ENCODE peak calls at places on chromosomes 2 and 18, in eight cellular contexts. One of them, this sample, is unnamed.

GRCh38 chr18:3048121-3048520 is 35.2 kb upstream of the LPIN2 start:
- DNase-seq in neural crest cell: no peak
- DNase-seq in tibial nerve: no peak
- DNase-seq in fibroblast of pulmonary artery: no peak
- DNase-seq in astrocyte of the cerebellum: no peak
- DNase-seq in K562: no peak
- DNase-seq in ovary: no peak
- DNase-seq in bronchial epithelial cell: no peak
- DNase-seq in this sample: no peak

GRCh38 chr18:51437280-51438271 is 240.1 kb upstream of the MEX3C start:
- DNase-seq in neural crest cell: no peak
- DNase-seq in tibial nerve: no peak
- DNase-seq in fibroblast of pulmonary artery: peak
- DNase-seq in astrocyte of the cerebellum: no peak
- DNase-seq in K562: no peak
- DNase-seq in ovary: no peak
- DNase-seq in bronchial epithelial cell: peak
- DNase-seq in this sample: no peak

GRCh38 chr2:235699576-235699975 is 205.7 kb downstream of the AGAP1 start:
- DNase-seq in neural crest cell: no peak
- DNase-seq in tibial nerve: no peak
- DNase-seq in fibroblast of pulmonary artery: no peak
- DNase-seq in astrocyte of the cerebellum: no peak
- DNase-seq in K562: no peak
- DNase-seq in ovary: no peak
- DNase-seq in bronchial epithelial cell: no peak
- DNase-seq in this sample: no peak

GRCh38 chr2:219362072-219362471 is 25.6 kb downstream of the DNPEP start:
- DNase-seq in neural crest cell: no peak
- DNase-seq in tibial nerve: no peak
- DNase-seq in fibroblast of pulmonary artery: no peak
- DNase-seq in astrocyte of the cerebellum: no peak
- DNase-seq in K562: no peak
- DNase-seq in ovary: no peak
- DNase-seq in bronchial epithelial cell: no peak
- DNase-seq in this sample: no peak

GRCh38 chr2:120375251-120376020 is 29.5 kb downstream of the INHBB start:
- DNase-seq in neural crest cell: no peak
- DNase-seq in tibial nerve: no peak
- DNase-seq in fibroblast of pulmonary artery: no peak
- DNase-seq in astrocyte of the cerebellum: no peak
- DNase-seq in K562: no peak
- DNase-seq in ovary: no peak
- DNase-seq in bronchial epithelial cell: no peak
- DNase-seq in this sample: no peak

GRCh38 chr2:26396734-26397298 is 4.9 kb upstream of the DRC1 start:
- DNase-seq in neural crest cell: no peak
- DNase-seq in tibial nerve: no peak
- DNase-seq in fibroblast of pulmonary artery: no peak
- DNase-seq in astrocyte of the cerebellum: no peak
- DNase-seq in K562: peak
- DNase-seq in ovary: no peak
- DNase-seq in bronchial epithelial cell: no peak
- DNase-seq in this sample: no peak

GRCh38 chr2:188314314-188315054 is 22.8 kb downstream of the GULP1 start:
- DNase-seq in neural crest cell: no peak
- DNase-seq in tibial nerve: no peak
- DNase-seq in fibroblast of pulmonary artery: peak
- DNase-seq in astrocyte of the cerebellum: no peak
- DNase-seq in K562: no peak
- DNase-seq in ovary: no peak
- DNase-seq in bronchial epithelial cell: no peak
- DNase-seq in this sample: no peak

GRCh38 chr18:7520200-7520780 is 46.8 kb upstream of the PTPRM start:
- DNase-seq in neural crest cell: no peak
- DNase-seq in tibial nerve: no peak
- DNase-seq in fibroblast of pulmonary artery: no peak
- DNase-seq in astrocyte of the cerebellum: no peak
- DNase-seq in K562: no peak
- DNase-seq in ovary: no peak
- DNase-seq in bronchial epithelial cell: no peak
- DNase-seq in this sample: no peak

GRCh38 chr2:205133544-205133943 is 548.8 kb upstream of the NRP2 start:
- DNase-seq in neural crest cell: no peak
- DNase-seq in tibial nerve: peak
- DNase-seq in fibroblast of pulmonary artery: peak
- DNase-seq in astrocyte of the cerebellum: no peak
- DNase-seq in K562: no peak
- DNase-seq in ovary: peak
- DNase-seq in bronchial epithelial cell: no peak
- DNase-seq in this sample: no peak

GRCh38 chr2:39183673-39184072 is 60.1 kb downstream of the CDKL4 start:
- DNase-seq in neural crest cell: no peak
- DNase-seq in tibial nerve: no peak
- DNase-seq in fibroblast of pulmonary artery: no peak
- DNase-seq in astrocyte of the cerebellum: no peak
- DNase-seq in K562: no peak
- DNase-seq in ovary: no peak
- DNase-seq in bronchial epithelial cell: no peak
- DNase-seq in this sample: no peak

GRCh38 chr2:133862400-133862977 is 294.2 kb upstream of the NCKAP5 start:
- DNase-seq in neural crest cell: no peak
- DNase-seq in tibial nerve: no peak
- DNase-seq in fibroblast of pulmonary artery: no peak
- DNase-seq in astrocyte of the cerebellum: no peak
- DNase-seq in K562: no peak
- DNase-seq in ovary: no peak
- DNase-seq in bronchial epithelial cell: no peak
- DNase-seq in this sample: no peak

GRCh38 chr18:32424696-32425095 is 46.0 kb downstream of the GAREM1 start:
- DNase-seq in neural crest cell: no peak
- DNase-seq in tibial nerve: no peak
- DNase-seq in fibroblast of pulmonary artery: peak
- DNase-seq in astrocyte of the cerebellum: no peak
- DNase-seq in K562: no peak
- DNase-seq in ovary: peak
- DNase-seq in bronchial epithelial cell: no peak
- DNase-seq in this sample: no peak

GRCh38 chr18:58520964-58521363 is 107.9 kb downstream of the ALPK2 start:
- DNase-seq in neural crest cell: no peak
- DNase-seq in tibial nerve: no peak
- DNase-seq in fibroblast of pulmonary artery: no peak
- DNase-seq in astrocyte of the cerebellum: no peak
- DNase-seq in K562: peak
- DNase-seq in ovary: no peak
- DNase-seq in bronchial epithelial cell: peak
- DNase-seq in this sample: no peak

GRCh38 chr2:133843551-133843950 is 275.3 kb upstream of the NCKAP5 start:
- DNase-seq in neural crest cell: no peak
- DNase-seq in tibial nerve: no peak
- DNase-seq in fibroblast of pulmonary artery: no peak
- DNase-seq in astrocyte of the cerebellum: no peak
- DNase-seq in K562: no peak
- DNase-seq in ovary: no peak
- DNase-seq in bronchial epithelial cell: peak
- DNase-seq in this sample: no peak

GRCh38 chr2:118665784-118666529 is 181.5 kb downstream of the EN1 start:
- DNase-seq in neural crest cell: no peak
- DNase-seq in tibial nerve: no peak
- DNase-seq in fibroblast of pulmonary artery: no peak
- DNase-seq in astrocyte of the cerebellum: no peak
- DNase-seq in K562: peak
- DNase-seq in ovary: no peak
- DNase-seq in bronchial epithelial cell: no peak
- DNase-seq in this sample: no peak

GRCh38 chr2:144430722-144431163 is 89.2 kb downstream of the ZEB2 start:
- DNase-seq in neural crest cell: no peak
- DNase-seq in tibial nerve: no peak
- DNase-seq in fibroblast of pulmonary artery: peak
- DNase-seq in astrocyte of the cerebellum: no peak
- DNase-seq in K562: no peak
- DNase-seq in ovary: peak
- DNase-seq in bronchial epithelial cell: no peak
- DNase-seq in this sample: no peak

GRCh38 chr2:111710613-111711012 is 173.4 kb downstream of the ANAPC1 start:
- DNase-seq in neural crest cell: no peak
- DNase-seq in tibial nerve: no peak
- DNase-seq in fibroblast of pulmonary artery: no peak
- DNase-seq in astrocyte of the cerebellum: no peak
- DNase-seq in K562: no peak
- DNase-seq in ovary: no peak
- DNase-seq in bronchial epithelial cell: no peak
- DNase-seq in this sample: no peak

GRCh38 chr18:48735070-48735676 is 196.3 kb downstream of the CTIF start:
- DNase-seq in neural crest cell: no peak
- DNase-seq in tibial nerve: no peak
- DNase-seq in fibroblast of pulmonary artery: no peak
- DNase-seq in astrocyte of the cerebellum: no peak
- DNase-seq in K562: no peak
- DNase-seq in ovary: no peak
- DNase-seq in bronchial epithelial cell: peak
- DNase-seq in this sample: no peak

GRCh38 chr2:8475349-8476045 is 206.4 kb upstream of the ID2 start:
- DNase-seq in neural crest cell: no peak
- DNase-seq in tibial nerve: no peak
- DNase-seq in fibroblast of pulmonary artery: no peak
- DNase-seq in astrocyte of the cerebellum: no peak
- DNase-seq in K562: no peak
- DNase-seq in ovary: no peak
- DNase-seq in bronchial epithelial cell: peak
- DNase-seq in this sample: no peak

GRCh38 chr2:196413821-196414274 is 225.7 kb upstream of the CCDC150 start:
- DNase-seq in neural crest cell: no peak
- DNase-seq in tibial nerve: no peak
- DNase-seq in fibroblast of pulmonary artery: peak
- DNase-seq in astrocyte of the cerebellum: no peak
- DNase-seq in K562: no peak
- DNase-seq in ovary: no peak
- DNase-seq in bronchial epithelial cell: peak
- DNase-seq in this sample: no peak

GRCh38 chr2:127324635-127325034 is 30.7 kb upstream of the ERCC3 start:
- DNase-seq in neural crest cell: no peak
- DNase-seq in tibial nerve: no peak
- DNase-seq in fibroblast of pulmonary artery: peak
- DNase-seq in astrocyte of the cerebellum: peak
- DNase-seq in K562: peak
- DNase-seq in ovary: peak
- DNase-seq in bronchial epithelial cell: peak
- DNase-seq in this sample: no peak

GRCh38 chr2:179991344-179991743 is 15.8 kb downstream of the CWC22 start:
- DNase-seq in neural crest cell: no peak
- DNase-seq in tibial nerve: no peak
- DNase-seq in fibroblast of pulmonary artery: peak
- DNase-seq in astrocyte of the cerebellum: no peak
- DNase-seq in K562: peak
- DNase-seq in ovary: no peak
- DNase-seq in bronchial epithelial cell: no peak
- DNase-seq in this sample: no peak
- TF ChIP-seq CTCF in neural crest cell: no peak
- TF ChIP-seq CTCF in tibial nerve: no peak
- TF ChIP-seq CTCF in fibroblast of pulmonary artery: peak
- TF ChIP-seq CTCF in astrocyte of the cerebellum: peak
- TF ChIP-seq CTCF in K562: peak
- TF ChIP-seq CTCF in ovary: no peak
- TF ChIP-seq CTCF in bronchial epithelial cell: peak
- TF ChIP-seq CTCF in this sample: no peak

DNA sequence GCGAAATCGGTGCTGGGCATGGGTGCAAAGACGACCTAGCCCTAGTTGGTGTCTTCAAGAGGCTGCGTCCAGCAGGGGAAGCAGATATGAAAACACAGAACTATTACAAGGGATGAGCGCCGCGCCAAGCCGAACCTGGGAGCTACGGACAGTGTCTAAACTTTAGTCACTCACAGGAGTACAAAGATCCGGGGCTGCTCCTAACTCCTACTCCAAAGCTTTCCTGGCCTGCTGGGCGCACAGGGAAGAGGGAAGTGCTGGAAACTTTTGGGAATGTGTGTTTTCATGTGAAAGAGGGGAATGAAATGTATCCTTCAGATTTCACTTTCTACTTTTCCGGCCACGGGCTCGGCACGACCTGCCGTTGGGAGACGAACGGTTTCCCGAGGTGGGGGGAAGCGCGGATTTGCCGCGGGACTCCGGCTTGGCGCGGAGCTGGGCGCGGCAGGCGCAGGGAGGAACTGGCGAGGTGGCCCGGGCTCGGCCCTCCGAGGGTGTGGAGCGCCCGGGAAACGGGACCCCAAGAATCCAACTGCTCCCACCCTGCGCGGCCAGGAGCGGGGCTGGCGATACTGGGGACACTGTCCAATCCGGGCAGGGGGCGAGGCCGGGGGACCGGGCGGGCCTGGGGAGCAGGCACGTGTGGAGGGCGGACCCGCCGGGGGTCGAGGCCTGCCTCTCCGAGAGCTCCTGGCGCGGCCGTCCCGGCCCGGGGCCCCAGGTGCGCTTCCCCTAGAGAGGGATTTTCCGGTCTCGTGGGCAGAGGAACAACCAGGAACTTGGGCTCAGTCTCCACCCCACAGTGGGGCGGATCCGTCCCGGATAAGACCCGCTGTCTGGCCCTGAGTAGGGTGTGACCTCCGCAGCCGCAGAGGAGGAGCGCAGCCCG is at the start of gene ANXA4:
- DNase-seq in neural crest cell: peak
- DNase-seq in tibial nerve: peak
- DNase-seq in fibroblast of pulmonary artery: peak
- DNase-seq in astrocyte of the cerebellum: peak
- DNase-seq in K562: peak
- DNase-seq in ovary: peak
- DNase-seq in bronchial epithelial cell: peak
- DNase-seq in this sample: peak
- TF ChIP-seq CTCF in neural crest cell: peak
- TF ChIP-seq CTCF in tibial nerve: peak
- TF ChIP-seq CTCF in fibroblast of pulmonary artery: peak
- TF ChIP-seq CTCF in astrocyte of the cerebellum: peak
- TF ChIP-seq CTCF in K562: no peak
- TF ChIP-seq CTCF in ovary: peak
- TF ChIP-seq CTCF in bronchial epithelial cell: peak
- TF ChIP-seq CTCF in this sample: no peak

GRCh38 chr2:171210216-171210863 is 49.6 kb upstream of the TLK1 start:
- DNase-seq in neural crest cell: no peak
- DNase-seq in tibial nerve: no peak
- DNase-seq in fibroblast of pulmonary artery: no peak
- DNase-seq in astrocyte of the cerebellum: no peak
- DNase-seq in K562: no peak
- DNase-seq in ovary: no peak
- DNase-seq in bronchial epithelial cell: no peak
- DNase-seq in this sample: no peak
- TF ChIP-seq CTCF in neural crest cell: no peak
- TF ChIP-seq CTCF in tibial nerve: no peak
- TF ChIP-seq CTCF in fibroblast of pulmonary artery: no peak
- TF ChIP-seq CTCF in astrocyte of the cerebellum: no peak
- TF ChIP-seq CTCF in K562: no peak
- TF ChIP-seq CTCF in ovary: no peak
- TF ChIP-seq CTCF in bronchial epithelial cell: no peak
- TF ChIP-seq CTCF in this sample: no peak

DNA sequence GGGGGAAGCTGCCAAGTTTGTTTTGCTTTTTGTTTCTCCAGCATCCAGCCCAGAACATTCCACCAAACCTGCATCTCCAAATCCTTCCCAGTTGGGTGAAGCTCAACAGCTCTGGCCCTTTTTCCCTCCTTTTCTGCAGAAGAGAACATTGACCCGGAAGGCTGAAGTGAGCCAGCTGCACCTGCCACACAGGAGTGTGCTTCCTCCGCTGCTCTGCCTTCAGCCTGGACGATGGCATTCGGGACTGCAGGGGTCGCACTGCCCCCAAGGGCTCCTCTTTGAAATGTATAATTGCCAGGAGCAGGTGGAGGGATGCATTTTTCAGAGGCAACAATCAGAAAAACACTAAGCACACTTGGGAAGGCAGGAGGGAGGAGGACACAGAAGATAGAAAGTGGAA is 41.8 kb downstream of the ST8SIA5 start:
- DNase-seq in neural crest cell: no peak
- DNase-seq in tibial nerve: no peak
- DNase-seq in fibroblast of pulmonary artery: no peak
- DNase-seq in astrocyte of the cerebellum: no peak
- DNase-seq in K562: no peak
- DNase-seq in ovary: no peak
- DNase-seq in bronchial epithelial cell: no peak
- DNase-seq in this sample: no peak
- TF ChIP-seq CTCF in neural crest cell: no peak
- TF ChIP-seq CTCF in tibial nerve: no peak
- TF ChIP-seq CTCF in fibroblast of pulmonary artery: no peak
- TF ChIP-seq CTCF in astrocyte of the cerebellum: no peak
- TF ChIP-seq CTCF in K562: no peak
- TF ChIP-seq CTCF in ovary: no peak
- TF ChIP-seq CTCF in bronchial epithelial cell: no peak
- TF ChIP-seq CTCF in this sample: no peak

This sample was measured in omental fat pad.